ENCODE peak calls at places on chromosomes 11 and 22, in four cellular contexts. M is activated T-helper 1 cell treated with anti-CD3 and anti-CD28 coated beads, Interleukin-12 subunit alpha, Interleukin-12 subunit beta, Interleukin-2, Interleukin-4 antibody, amounts not matched to agents 30 ng/mL and 10 ng/mL and 1 ng/mL, durations not matched to agents 14 hours and 24 hours and 36 hours; A is omental fat pad; J is naive thymus-derived CD8-positive, alpha-beta T cell. X is an unnamed sample.

GRCh38 chr11:92623055-92623454 is 346.4 kb upstream of the MTNR1B start:
- DNase-seq in M (no peak), A (no peak), J (no peak), X (no peak)

GRCh38 chr11:2551131-2551530 is 106.3 kb downstream of the KCNQ1 start:
- DNase-seq in M (no peak), A (no peak), J (no peak), X (peak)

GRCh38 chr22:25083414-25084166 is 116.1 kb upstream of the CRYBB3 start:
- DNase-seq in M (no peak), A (no peak), J (no peak), X (no peak)

GRCh38 chr11:86477495-86478155 is 102.9 kb downstream of the CCDC81 start:
- DNase-seq in M (no peak), A (no peak), J (no peak), X (no peak)

GRCh38 chr11:76553554-76554476 is 109.0 kb downstream of the EMSY start:
- DNase-seq in M (no peak), A (no peak), J (no peak), X (no peak)

GRCh38 chr11:2172676-2173075 is 1.1 kb upstream of the TH start:
- DNase-seq in M (no peak), A (no peak), J (no peak), X (no peak)

GRCh38 chr22:46070215-46070721 is 80.1 kb upstream of the PPARA start:
- DNase-seq in M (peak), A (no peak), J (no peak), X (no peak)

GRCh38 chr11:7514099-7514725 is 413 bp downstream of the PPFIBP2 start:
- DNase-seq in M (no peak), A (no peak), J (peak), X (peak)

GRCh38 chr11:125951731-125952130 is 5.9 kb downstream of the VSIG10L2 start:
- DNase-seq in M (no peak), A (no peak), J (no peak), X (no peak)

GRCh38 chr11:93572171-93572570 is 29.0 kb upstream of the SMCO4 start:
- DNase-seq in M (no peak), A (no peak), J (no peak), X (no peak)

GRCh38 chr11:2902784-2903671 is 17.5 kb upstream of the CDKN1C start:
- DNase-seq in M (no peak), A (no peak), J (no peak), X (no peak)

GRCh38 chr11:130037058-130037457 is 32.6 kb upstream of the APLP2 start:
- DNase-seq in M (no peak), A (no peak), J (no peak), X (no peak)

GRCh38 chr11:11663907-11664306 is 42.1 kb upstream of the GALNT18 start:
- DNase-seq in M (no peak), A (no peak), J (no peak), X (no peak)

GRCh38 chr11:69637956-69638871 is 2.7 kb upstream of the CCND1 start:
- DNase-seq in M (no peak), A (no peak), J (no peak), X (no peak)

GRCh38 chr11:124079631-124080318 is 35.5 kb upstream of the VWA5A start:
- DNase-seq in M (no peak), A (no peak), J (no peak), X (no peak)

GRCh38 chr22:20138868-20139267 is 7.3 kb downstream of the ZDHHC8 start:
- DNase-seq in M (no peak), A (no peak), J (no peak), X (no peak)